ENCODE peak calls at places on chromosomes 13 and 19, in seven cellular contexts. J is ovary, V is body of pancreas, O is lower leg skin, C is breast epithelium, I is mucosa of descending colon, A is epithelial cell of esophagus. H is an unnamed sample.

GRCh38 chr19:30880551-30880950 is 468.7 kb downstream of the TSHZ3 start:
- DNase-seq in J (no peak), V (no peak), O (no peak), C (no peak), I (no peak), A (no peak), H (no peak)

GRCh38 chr13:28204690-28205443 is 66.5 kb downstream of the PAN3 start:
- DNase-seq in J (no peak), V (no peak), O (no peak), C (no peak), I (no peak), A (no peak), H (no peak)

GRCh38 chr13:74560325-74560724 is 426.1 kb upstream of the KLF12 start:
- DNase-seq in J (no peak), V (no peak), O (no peak), C (no peak), I (no peak), A (no peak), H (no peak)

GRCh38 chr13:41213919-41214318 is 19.6 kb upstream of the KBTBD7 start:
- DNase-seq in J (no peak), V (no peak), O (no peak), C (no peak), I (no peak), A (peak; percentile 10), H (no peak)

GRCh38 chr19:3656073-3656746 is 29.6 kb upstream of the CACTIN start:
- DNase-seq in J (no peak), V (no peak), O (no peak), C (no peak), I (no peak), A (peak; percentile 2), H (no peak)

GRCh38 chr19:53977429-53977990 is 13.9 kb upstream of the CACNG6 start:
- DNase-seq in J (peak; percentile 41), V (peak; percentile 76), O (peak; percentile 82), C (no peak), I (peak; percentile 54), A (peak; percentile 68), H (peak; percentile 29)

GRCh38 chr13:26007774-26008173 is 44.0 kb downstream of the SHISA2 start:
- DNase-seq in J (no peak), V (no peak), O (no peak), C (no peak), I (no peak), A (no peak), H (no peak)

GRCh38 chr13:32850311-32851052 is 165.7 kb upstream of the KL start:
- DNase-seq in J (no peak), V (no peak), O (no peak), C (no peak), I (no peak), A (no peak), H (no peak)

GRCh38 chr19:14363203-14364097 is 17.8 kb upstream of the ADGRE5 start:
- DNase-seq in J (peak; percentile 63), V (peak; percentile 33), O (no peak), C (no peak), I (peak; percentile 78), A (peak; percentile 43), H (no peak)

GRCh38 chr19:3575949-3576673 is 3.4 kb downstream of the HMG20B start:
- DNase-seq in J (no peak), V (no peak), O (no peak), C (no peak), I (no peak), A (no peak), H (no peak)

GRCh38 chr19:2038284-2039081 is 12.6 kb downstream of the MKNK2 start:
- DNase-seq in J (peak; percentile 60), V (no peak), O (peak; percentile 13), C (no peak), I (peak; percentile 39), A (no peak), H (no peak)

GRCh38 chr13:98509271-98510155 is 67.4 kb downstream of the STK24 start:
- DNase-seq in J (no peak), V (no peak), O (peak; percentile 83), C (no peak), I (peak; percentile 70), A (peak; percentile 86), H (peak; percentile 52)

GRCh38 chr19:46880440-46880839 is 19.6 kb downstream of the ARHGAP35 start:
- DNase-seq in J (no peak), V (no peak), O (no peak), C (no peak), I (no peak), A (no peak), H (no peak)

GRCh38 chr19:50922316-50922853 is 11.2 kb upstream of the KLK4 start:
- DNase-seq in J (peak; percentile 51), V (peak; percentile 77), O (peak; percentile 38), C (peak; percentile 72), I (peak; percentile 79), A (peak; percentile 83), H (peak; percentile 32)

GRCh38 chr19:38100589-38100988 is 123.4 kb downstream of the DPF1 start:
- DNase-seq in J (no peak), V (no peak), O (no peak), C (no peak), I (no peak), A (no peak), H (no peak)

DNA sequence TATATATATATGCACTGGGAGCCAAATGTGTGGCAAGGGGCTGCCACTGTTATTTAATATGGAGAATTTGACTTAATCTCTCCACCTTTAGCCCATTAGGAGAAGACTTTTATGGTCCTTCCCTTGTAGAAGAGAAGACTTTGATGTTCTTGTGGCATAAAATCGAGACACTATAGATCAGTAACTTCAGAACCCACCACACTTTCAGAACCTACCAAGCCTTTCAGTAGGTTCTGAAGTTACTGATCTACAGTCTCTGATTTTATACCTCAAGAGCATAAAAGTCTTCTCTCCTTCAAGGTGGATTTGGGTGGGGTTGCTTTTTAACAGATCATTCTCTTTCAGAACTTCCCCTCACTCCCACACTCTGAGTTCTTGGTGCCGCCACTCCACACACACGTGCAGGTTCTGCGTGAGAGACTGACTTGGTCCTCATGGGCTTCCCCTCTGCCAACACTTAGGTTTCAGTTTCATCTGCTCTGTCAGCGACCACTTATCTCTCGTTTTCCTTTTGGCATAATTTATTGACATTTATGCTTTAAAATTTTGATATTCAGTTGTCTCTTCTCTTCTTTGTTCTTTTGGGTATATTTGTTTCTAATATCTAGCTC is 213.4 kb upstream of the PCDH17 start:
- DNase-seq in J (no peak), V (no peak), O (no peak), C (no peak), I (no peak), A (no peak), H (no peak)
- H3K4me3 ChIP-seq in J (no peak overlapping the region), V (no peak overlapping the region), O (no peak overlapping the region), C (no peak overlapping the region), I (no peak overlapping the region), A (no peak overlapping the region), H (no peak overlapping the region)

GRCh38 chr19:44600466-44600865 is 12.9 kb upstream of the IGSF23 start:
- DNase-seq in J (no peak), V (no peak), O (no peak), C (no peak), I (no peak), A (no peak), H (no peak)

GRCh38 chr19:44602071-44602470 is 11.3 kb upstream of the IGSF23 start:
- DNase-seq in J (no peak), V (peak; percentile 30), O (peak; percentile 21), C (no peak), I (peak; percentile 69), A (peak; percentile 87), H (no peak)

GRCh38 chr19:44604241-44604640 is 9.1 kb upstream of the IGSF23 start:
- DNase-seq in J (no peak), V (no peak), O (no peak), C (no peak), I (no peak), A (no peak), H (no peak)

GRCh38 chr19:44605547-44605946 is 7.8 kb upstream of the IGSF23 start:
- DNase-seq in J (no peak), V (no peak), O (no peak), C (no peak), I (no peak), A (no peak), H (no peak)

GRCh38 chr19:44603201-44603945 is 10.0 kb upstream of the IGSF23 start:
- DNase-seq in J (no peak), V (no peak), O (no peak), C (no peak), I (no peak), A (peak; percentile 73), H (no peak)
- TF ChIP-seq CTCF in J (no peak), V (no peak), O (no peak), C (no peak), I (no peak), A (no peak), H (no peak)

GRCh38 chr19:41863209-41863931 is 3.3 kb downstream of the RPS19 start:
- DNase-seq in J (no peak), V (no peak), O (no peak), C (no peak), I (no peak), A (no peak), H (no peak)
- H3K4me3 ChIP-seq in J (no peak overlapping the region), V (no peak overlapping the region), O (no peak overlapping the region), C (no peak overlapping the region), I (no peak overlapping the region), A (peak overlapping the region; percentile 1), H (no peak overlapping the region)

GRCh38 chr13:44435142-44435982 is 61.7 kb downstream of the SERP2 start:
- DNase-seq in J (peak; percentile 97), V (peak; percentile 98), O (peak; percentile 98), C (peak; percentile 98), I (peak; percentile 95), A (peak; percentile 98), H (peak; percentile 93)

GRCh38 chr13:44439615-44440014 is 66.0 kb downstream of the SERP2 start:
- DNase-seq in J (no peak), V (no peak), O (no peak), C (no peak), I (no peak), A (no peak), H (no peak)

GRCh38 chr13:44436589-44437337 is 63.1 kb downstream of the SERP2 start:
- DNase-seq in J (peak; percentile 96), V (peak; percentile 93), O (peak; percentile 93), C (peak; percentile 97), I (peak; percentile 95), A (peak; percentile 95), H (peak; percentile 77)

GRCh38 chr13:44438234-44438579 is 64.6 kb downstream of the SERP2 start:
- DNase-seq in J (no peak), V (no peak), O (no peak), C (no peak), I (no peak), A (no peak), H (no peak)

DNA sequence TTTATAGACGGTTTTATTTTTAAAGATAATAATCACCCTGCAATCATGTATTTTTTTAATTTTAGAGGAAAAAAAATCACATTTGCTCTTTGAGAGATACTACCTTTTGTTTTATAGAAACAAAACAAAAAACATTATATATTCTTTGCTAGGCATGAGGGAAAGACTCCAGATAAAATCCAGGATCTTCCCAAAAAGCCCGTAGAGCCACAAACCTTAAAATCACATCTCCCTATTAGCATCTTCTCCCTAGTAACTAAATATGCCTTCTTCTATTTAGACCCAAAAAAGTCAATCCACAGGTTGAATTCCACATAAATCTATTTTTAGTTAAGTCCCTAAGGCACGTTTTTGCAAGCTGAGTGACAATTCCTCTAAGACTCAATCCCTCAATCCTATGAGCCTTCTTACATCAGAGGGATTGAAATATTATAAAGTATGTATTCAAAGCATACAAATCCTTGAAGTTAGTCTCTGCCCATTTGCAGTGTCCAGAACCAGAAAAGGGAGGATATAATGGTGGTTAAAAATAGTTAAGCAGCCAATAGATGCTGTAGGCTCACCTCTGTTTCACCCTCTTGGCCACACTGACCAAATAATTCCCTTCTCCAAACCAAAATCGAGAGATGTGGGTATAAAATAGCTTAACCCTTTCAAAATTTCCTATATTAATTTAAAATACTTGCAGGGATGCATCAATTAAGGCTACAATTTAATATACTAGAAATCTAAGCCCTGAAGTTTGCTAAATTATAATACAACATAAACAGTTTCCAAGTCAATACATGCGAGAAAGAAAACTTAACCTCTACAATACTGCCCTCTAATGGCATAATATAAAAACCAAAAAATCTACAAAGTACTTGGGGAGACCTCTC is 64.0 kb downstream of the SERP2 start:
- DNase-seq in J (no peak), V (no peak), O (no peak), C (no peak), I (no peak), A (peak; percentile 56), H (no peak)
- TF ChIP-seq CTCF in J (peak; percentile 57), V (peak; percentile 74), O (no peak), C (peak; percentile 38), I (no peak), A (no peak), H (peak; percentile 22)

H was measured in kidney epithelial cell.